ENCODE peak calls at places on chromosomes 5 and 9, in eight cellular contexts. D is NCI-H1694 treated with DMSO at 0.1 percent for 48 hours; W is foreskin fibroblast; U is mucosa of gallbladder; Q is stimulated activated CD8-positive, alpha-beta memory T cell treated with anti-CD3 and anti-CD28 coated beads, Interleukin-2, amount 100 ng/mL, for 1 hour; H is activated naive CD4-positive, alpha-beta T cell; J is NCI-H1105 treated with DMSO at 0.1 percent for 48 hours; F is T-cell. A is an unnamed sample.

GRCh38 chr9:137761032-137761431 is 116.5 kb upstream of the CACNA1B start:
- DNase-seq in H (no peak), W (no peak), F (no peak), Q (no peak), J (no peak), U (no peak), D (no peak), A (no peak)

GRCh38 chr5:178325311-178326053 is 92.9 kb upstream of the PHYKPL start:
- DNase-seq in H (no peak), D (no peak), Q (no peak), W (no peak), J (no peak), U (no peak), F (no peak), A (no peak)

GRCh38 chr5:79285833-79286232 is 49.9 kb downstream of the JMY start:
- DNase-seq in D (no peak), J (no peak), Q (no peak), U (no peak), W (no peak), F (no peak), H (no peak), A (no peak)

GRCh38 chr5:10573487-10574145 is 9.7 kb downstream of the ANKRD33B start:
- DNase-seq in Q (no peak), H (no peak), D (no peak), J (no peak), W (no peak), F (no peak), U (no peak), A (no peak)

GRCh38 chr9:106956971-106957370 is 94.0 kb downstream of the ZNF462 start:
- DNase-seq in Q (no peak), D (no peak), U (no peak), W (peak; percentile 68), J (no peak), H (no peak), F (no peak), A (no peak)

GRCh38 chr9:118038713-118039112 is 334.5 kb downstream of the TLR4 start:
- DNase-seq in H (no peak), U (no peak), D (no peak), J (no peak), Q (no peak), W (no peak), F (no peak), A (no peak)

GRCh38 chr5:52356311-52356918 is 431.3 kb upstream of the ITGA1 start:
- DNase-seq in W (peak; percentile 3), D (peak; percentile 53), H (no peak), Q (no peak), U (no peak), F (no peak), J (peak; percentile 89), A (no peak)

GRCh38 chr5:136062563-136063274 is 33.9 kb downstream of the TGFBI start:
- DNase-seq in F (no peak), J (peak; percentile 22), H (no peak), W (peak; percentile 71), U (no peak), D (peak; percentile 17), Q (no peak), A (no peak)

GRCh38 chr9:110531776-110532175 is 47.8 kb downstream of the SVEP1 start:
- DNase-seq in Q (no peak), W (peak; percentile 75), D (no peak), J (no peak), U (no peak), H (no peak), F (no peak), A (no peak)

GRCh38 chr5:78157001-78157400 is 137.5 kb downstream of the AP3B1 start:
- DNase-seq in D (no peak), Q (no peak), F (no peak), W (no peak), U (no peak), H (no peak), J (no peak), A (no peak)

GRCh38 chr5:55626805-55627204 is 85.3 kb downstream of the SLC38A9 start:
- DNase-seq in F (no peak), W (peak; percentile 51), J (no peak), D (no peak), Q (no peak), U (no peak), H (no peak), A (no peak)

GRCh38 chr5:103526164-103526915 is 36.2 kb downstream of the NUDT12 start:
- DNase-seq in H (no peak), U (no peak), J (no peak), F (no peak), W (no peak), D (no peak), Q (no peak), A (no peak)

GRCh38 chr9:4339783-4340335 is 40.0 kb upstream of the GLIS3 start:
- DNase-seq in D (no peak), Q (no peak), F (no peak), J (no peak), H (no peak), U (no peak), W (peak; percentile 40), A (no peak)

GRCh38 chr9:35820076-35820475 is 5.2 kb upstream of the HINT2 start:
- DNase-seq in D (no peak), U (no peak), Q (no peak), F (no peak), J (no peak), W (peak; percentile 89), H (no peak), A (no peak)

GRCh38 chr5:150989695-150990094 is 30.7 kb upstream of the GPX3 start:
- DNase-seq in U (no peak), D (no peak), W (no peak), H (no peak), J (no peak), Q (no peak), F (no peak), A (no peak)

GRCh38 chr5:115457985-115458384 is 86.6 kb downstream of the FEM1C start:
- DNase-seq in J (no peak), W (peak; percentile 40), D (no peak), Q (no peak), U (no peak), H (no peak), F (no peak), A (no peak)

GRCh38 chr5:163339148-163339547 is 98.2 kb upstream of the CCNG1 start:
- DNase-seq in J (no peak), W (no peak), U (no peak), Q (no peak), H (no peak), D (no peak), F (no peak), A (no peak)

GRCh38 chr5:32536246-32536645 is 49.1 kb upstream of the SUB1 start:
- DNase-seq in J (no peak), U (no peak), Q (no peak), H (no peak), W (no peak), D (no peak), F (no peak), A (no peak)

GRCh38 chr9:134641173-134641985 is at the start of gene COL5A1:
- DNase-seq in W (peak; percentile 98), H (no peak), F (peak; percentile 28), D (peak; percentile 54), Q (peak; percentile 4), J (peak; percentile 82), U (peak; percentile 85), A (peak; percentile 59)

GRCh38 chr9:706606-707451 is 134.7 kb upstream of the DMRT1 start:
- DNase-seq in F (no peak), D (no peak), U (peak; percentile 68), Q (no peak), W (peak; percentile 83), H (no peak), J (no peak), A (peak; percentile 95)

GRCh38 chr9:105854056-105854782 is 159.9 kb downstream of the TMEM38B start:
- DNase-seq in J (no peak), Q (no peak), H (no peak), U (no peak), W (no peak), F (no peak), D (no peak), A (no peak)

GRCh38 chr5:4205408-4205807 is 609.8 kb downstream of the IRX1 start:
- DNase-seq in J (no peak), Q (no peak), H (no peak), D (no peak), F (no peak), U (no peak), W (no peak), A (no peak)

GRCh38 chr9:93897075-93897970 is 57.8 kb downstream of the BARX1 start:
- DNase-seq in J (no peak), Q (no peak), H (no peak), W (no peak), D (no peak), U (no peak), F (no peak), A (peak; percentile 26)

GRCh38 chr9:22111176-22111870 is 102.2 kb upstream of the CDKN2B start:
- DNase-seq in F (no peak), U (no peak), D (no peak), Q (no peak), H (no peak), J (no peak), W (no peak), A (no peak)

GRCh38 chr9:97382099-97382718 is 29.7 kb upstream of the TDRD7 start:
- DNase-seq in J (no peak), D (no peak), F (no peak), U (no peak), W (peak; percentile 18), Q (no peak), H (no peak), A (no peak)

GRCh38 chr9:118785456-118785855 is 583.8 kb downstream of the BRINP1 start:
- DNase-seq in H (no peak), U (no peak), Q (no peak), D (no peak), J (no peak), F (no peak), W (no peak), A (no peak)

GRCh38 chr9:95788011-95788410 is 87.5 kb upstream of the ERCC6L2 start:
- DNase-seq in H (no peak), F (no peak), W (no peak), U (no peak), D (no peak), J (no peak), Q (no peak), A (no peak)

GRCh38 chr5:143233020-143233419 is 170.5 kb downstream of the NR3C1 start:
- DNase-seq in H (no peak), D (no peak), W (peak; percentile 65), U (no peak), F (no peak), J (no peak), Q (no peak), A (no peak)

GRCh38 chr9:70003786-70004185 is 39.9 kb upstream of the MAMDC2 start:
- DNase-seq in F (no peak), D (no peak), U (no peak), Q (no peak), J (no peak), H (no peak), W (peak; percentile 60), A (no peak)

GRCh38 chr9:96494215-96494800 is 44.3 kb downstream of the HABP4 start:
- DNase-seq in Q (no peak), D (no peak), F (no peak), U (no peak), H (no peak), W (no peak), J (no peak), A (no peak)

GRCh38 chr9:20524776-20525175 is 97.5 kb downstream of the MLLT3 start:
- DNase-seq in U (no peak), J (no peak), F (no peak), D (no peak), Q (no peak), H (no peak), W (no peak), A (no peak)

GRCh38 chr9:97993000-97993399 is 9.9 kb downstream of the ANP32B start:
- DNase-seq in J (no peak), H (no peak), Q (no peak), U (no peak), D (no peak), W (no peak), F (no peak), A (no peak)

GRCh38 chr9:130446111-130446861 is 1.5 kb downstream of the ASS1 start:
- DNase-seq in U (peak; percentile 73), J (no peak), Q (no peak), W (peak; percentile 99), H (no peak), D (no peak), F (no peak), A (peak; percentile 87)

GRCh38 chr9:16191691-16192402 is 639.0 kb downstream of the CCDC171 start:
- DNase-seq in D (peak; percentile 50), F (peak; percentile 1), H (no peak), Q (no peak), J (peak; percentile 64), U (peak; percentile 79), W (peak; percentile 87), A (peak; percentile 64)

A was measured in left lobe of liver.